ENCODE peak calls at places on chromosome 7, in ten cellular contexts. One of them, this sample, is unnamed.

GRCh38 chr7:16542401-16542800 is 15.8 kb downstream of the LRRC72 start:
- DNase-seq in ascending aorta: no peak
- DNase-seq in foreskin fibroblast: no peak
- DNase-seq in gastrocnemius medialis: no peak
- DNase-seq in heart right ventricle: no peak
- DNase-seq in mucosa of descending colon: no peak
- DNase-seq in AG09309: no peak
- DNase-seq in psoas muscle: no peak
- DNase-seq in epithelial cell of esophagus: no peak
- DNase-seq in cardiac fibroblast: no peak
- DNase-seq in this sample: no peak

GRCh38 chr7:91135703-91136102 is 128.5 kb upstream of the FZD1 start:
- DNase-seq in epithelial cell of esophagus: peak
- DNase-seq in gastrocnemius medialis: no peak
- DNase-seq in AG09309: no peak
- DNase-seq in mucosa of descending colon: no peak
- DNase-seq in psoas muscle: no peak
- DNase-seq in ascending aorta: no peak
- DNase-seq in cardiac fibroblast: no peak
- DNase-seq in heart right ventricle: no peak
- DNase-seq in foreskin fibroblast: no peak
- DNase-seq in this sample: no peak

GRCh38 chr7:46554688-46555422 is 633.8 kb upstream of the IGFBP3 start:
- DNase-seq in heart right ventricle: no peak
- DNase-seq in ascending aorta: no peak
- DNase-seq in gastrocnemius medialis: no peak
- DNase-seq in psoas muscle: no peak
- DNase-seq in mucosa of descending colon: no peak
- DNase-seq in cardiac fibroblast: peak
- DNase-seq in AG09309: no peak
- DNase-seq in epithelial cell of esophagus: peak
- DNase-seq in foreskin fibroblast: peak
- DNase-seq in this sample: no peak

GRCh38 chr7:101077303-101078086 is 7.8 kb upstream of the TRIM56 start:
- DNase-seq in mucosa of descending colon: peak
- DNase-seq in cardiac fibroblast: peak
- DNase-seq in foreskin fibroblast: peak
- DNase-seq in psoas muscle: peak
- DNase-seq in ascending aorta: no peak
- DNase-seq in AG09309: no peak
- DNase-seq in heart right ventricle: peak
- DNase-seq in epithelial cell of esophagus: peak
- DNase-seq in gastrocnemius medialis: peak
- DNase-seq in this sample: no peak

GRCh38 chr7:111132833-111133232 is 41.9 kb downstream of the LRRN3 start:
- DNase-seq in foreskin fibroblast: peak
- DNase-seq in mucosa of descending colon: no peak
- DNase-seq in gastrocnemius medialis: no peak
- DNase-seq in epithelial cell of esophagus: peak
- DNase-seq in heart right ventricle: no peak
- DNase-seq in psoas muscle: no peak
- DNase-seq in AG09309: no peak
- DNase-seq in ascending aorta: no peak
- DNase-seq in cardiac fibroblast: peak
- DNase-seq in this sample: no peak

GRCh38 chr7:114026486-114027089 is 107.8 kb upstream of the PPP1R3A start:
- DNase-seq in ascending aorta: no peak
- DNase-seq in heart right ventricle: no peak
- DNase-seq in epithelial cell of esophagus: peak
- DNase-seq in foreskin fibroblast: peak
- DNase-seq in mucosa of descending colon: peak
- DNase-seq in AG09309: peak
- DNase-seq in gastrocnemius medialis: no peak
- DNase-seq in cardiac fibroblast: peak
- DNase-seq in psoas muscle: no peak
- DNase-seq in this sample: no peak

GRCh38 chr7:143279186-143280098 is 5.3 kb upstream of the TMEM139 start:
- DNase-seq in AG09309: peak
- DNase-seq in gastrocnemius medialis: no peak
- DNase-seq in ascending aorta: no peak
- DNase-seq in mucosa of descending colon: no peak
- DNase-seq in psoas muscle: no peak
- DNase-seq in foreskin fibroblast: peak
- DNase-seq in cardiac fibroblast: peak
- DNase-seq in heart right ventricle: no peak
- DNase-seq in epithelial cell of esophagus: peak
- DNase-seq in this sample: no peak

GRCh38 chr7:65910237-65910636 is 37.4 kb downstream of the VKORC1L1 start:
- DNase-seq in AG09309: no peak
- DNase-seq in heart right ventricle: no peak
- DNase-seq in epithelial cell of esophagus: no peak
- DNase-seq in foreskin fibroblast: no peak
- DNase-seq in ascending aorta: no peak
- DNase-seq in psoas muscle: no peak
- DNase-seq in mucosa of descending colon: no peak
- DNase-seq in cardiac fibroblast: no peak
- DNase-seq in gastrocnemius medialis: no peak
- DNase-seq in this sample: no peak

GRCh38 chr7:22572937-22573336 is 72.9 kb upstream of the STEAP1B start:
- DNase-seq in psoas muscle: no peak
- DNase-seq in ascending aorta: no peak
- DNase-seq in mucosa of descending colon: no peak
- DNase-seq in AG09309: peak
- DNase-seq in cardiac fibroblast: peak
- DNase-seq in gastrocnemius medialis: no peak
- DNase-seq in epithelial cell of esophagus: peak
- DNase-seq in foreskin fibroblast: peak
- DNase-seq in heart right ventricle: no peak
- DNase-seq in this sample: no peak

GRCh38 chr7:107269815-107270214 is 101.0 kb downstream of the HBP1 start:
- DNase-seq in heart right ventricle: no peak
- DNase-seq in gastrocnemius medialis: no peak
- DNase-seq in cardiac fibroblast: no peak
- DNase-seq in epithelial cell of esophagus: no peak
- DNase-seq in mucosa of descending colon: no peak
- DNase-seq in foreskin fibroblast: no peak
- DNase-seq in psoas muscle: no peak
- DNase-seq in ascending aorta: no peak
- DNase-seq in AG09309: no peak
- DNase-seq in this sample: no peak

GRCh38 chr7:127536426-127537152 is 48.8 kb downstream of the GCC1 start:
- DNase-seq in epithelial cell of esophagus: peak
- DNase-seq in gastrocnemius medialis: no peak
- DNase-seq in foreskin fibroblast: peak
- DNase-seq in cardiac fibroblast: no peak
- DNase-seq in AG09309: no peak
- DNase-seq in mucosa of descending colon: no peak
- DNase-seq in heart right ventricle: no peak
- DNase-seq in psoas muscle: no peak
- DNase-seq in ascending aorta: no peak
- DNase-seq in this sample: no peak
- H3K4me3 ChIP-seq in epithelial cell of esophagus: peak
- H3K4me3 ChIP-seq in gastrocnemius medialis: no peak
- H3K4me3 ChIP-seq in foreskin fibroblast: peak
- H3K4me3 ChIP-seq in cardiac fibroblast: no peak
- H3K4me3 ChIP-seq in AG09309: no peak
- H3K4me3 ChIP-seq in mucosa of descending colon: no peak
- H3K4me3 ChIP-seq in heart right ventricle: peak
- H3K4me3 ChIP-seq in psoas muscle: no peak
- H3K4me3 ChIP-seq in ascending aorta: no peak
- H3K4me3 ChIP-seq in this sample: no peak

GRCh38 chr7:70727861-70728260 is 404.1 kb upstream of the GALNT17 start:
- DNase-seq in psoas muscle: no peak
- DNase-seq in foreskin fibroblast: no peak
- DNase-seq in gastrocnemius medialis: no peak
- DNase-seq in AG09309: no peak
- DNase-seq in cardiac fibroblast: no peak
- DNase-seq in mucosa of descending colon: no peak
- DNase-seq in heart right ventricle: no peak
- DNase-seq in epithelial cell of esophagus: no peak
- DNase-seq in ascending aorta: no peak
- DNase-seq in this sample: no peak

GRCh38 chr7:70725448-70725847 is 406.5 kb upstream of the GALNT17 start:
- DNase-seq in cardiac fibroblast: no peak
- DNase-seq in epithelial cell of esophagus: no peak
- DNase-seq in ascending aorta: no peak
- DNase-seq in gastrocnemius medialis: no peak
- DNase-seq in mucosa of descending colon: no peak
- DNase-seq in psoas muscle: no peak
- DNase-seq in heart right ventricle: no peak
- DNase-seq in foreskin fibroblast: no peak
- DNase-seq in AG09309: no peak
- DNase-seq in this sample: no peak

GRCh38 chr7:70726951-70727378 is 405.0 kb upstream of the GALNT17 start:
- DNase-seq in ascending aorta: no peak
- DNase-seq in cardiac fibroblast: no peak
- DNase-seq in foreskin fibroblast: no peak
- DNase-seq in psoas muscle: no peak
- DNase-seq in heart right ventricle: no peak
- DNase-seq in mucosa of descending colon: no peak
- DNase-seq in AG09309: no peak
- DNase-seq in gastrocnemius medialis: no peak
- DNase-seq in epithelial cell of esophagus: no peak
- DNase-seq in this sample: no peak

GRCh38 chr7:70728873-70729552 is 402.9 kb upstream of the GALNT17 start:
- DNase-seq in AG09309: no peak
- DNase-seq in mucosa of descending colon: peak
- DNase-seq in foreskin fibroblast: peak
- DNase-seq in heart right ventricle: no peak
- DNase-seq in gastrocnemius medialis: no peak
- DNase-seq in psoas muscle: no peak
- DNase-seq in epithelial cell of esophagus: peak
- DNase-seq in cardiac fibroblast: peak
- DNase-seq in ascending aorta: no peak
- DNase-seq in this sample: no peak

GRCh38 chr7:70726294-70726693 is 405.6 kb upstream of the GALNT17 start:
- DNase-seq in psoas muscle: no peak
- DNase-seq in mucosa of descending colon: no peak
- DNase-seq in ascending aorta: no peak
- DNase-seq in cardiac fibroblast: no peak
- DNase-seq in gastrocnemius medialis: no peak
- DNase-seq in epithelial cell of esophagus: no peak
- DNase-seq in AG09309: no peak
- DNase-seq in foreskin fibroblast: no peak
- DNase-seq in heart right ventricle: no peak
- DNase-seq in this sample: no peak
- H3K4me3 ChIP-seq in psoas muscle: no peak
- H3K4me3 ChIP-seq in mucosa of descending colon: no peak
- H3K4me3 ChIP-seq in ascending aorta: no peak
- H3K4me3 ChIP-seq in cardiac fibroblast: no peak
- H3K4me3 ChIP-seq in gastrocnemius medialis: no peak
- H3K4me3 ChIP-seq in epithelial cell of esophagus: no peak
- H3K4me3 ChIP-seq in AG09309: no peak
- H3K4me3 ChIP-seq in foreskin fibroblast: no peak
- H3K4me3 ChIP-seq in heart right ventricle: no peak
- H3K4me3 ChIP-seq in this sample: no peak

DNA sequence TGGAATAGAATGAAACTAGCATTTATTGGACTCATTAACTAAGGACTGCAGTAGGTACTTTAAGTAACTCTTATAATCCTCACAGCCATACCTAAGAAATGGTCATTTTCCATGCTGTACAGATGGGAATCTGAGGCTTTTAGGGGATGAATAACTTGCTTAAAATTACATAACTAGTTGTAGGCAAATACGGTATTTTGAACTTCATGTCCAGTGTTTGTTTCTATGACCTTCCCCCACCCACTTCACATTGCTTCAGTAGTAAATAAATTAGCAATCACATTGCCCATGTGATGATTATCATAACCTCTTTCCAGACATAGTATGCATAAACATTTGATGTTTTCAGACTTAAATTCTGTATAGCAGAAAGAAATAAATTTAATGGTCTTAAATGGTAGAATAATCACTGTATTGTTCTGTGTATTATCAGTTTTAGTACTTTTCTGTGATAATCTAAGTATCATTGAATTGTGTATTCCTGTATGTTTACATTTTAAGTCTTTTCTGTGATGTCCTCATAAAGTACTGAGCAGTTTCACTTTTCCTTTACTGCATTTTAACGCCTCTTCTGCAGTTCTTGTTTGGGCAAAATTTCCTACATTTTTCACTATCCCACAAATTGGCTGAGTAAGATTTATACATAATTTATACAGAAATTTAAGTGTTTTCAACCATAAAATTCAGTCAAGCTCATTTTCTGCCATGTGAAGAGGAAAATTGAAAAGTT is 48.3 kb downstream of the ANKIB1 start:
- DNase-seq in epithelial cell of esophagus: no peak
- DNase-seq in heart right ventricle: no peak
- DNase-seq in ascending aorta: no peak
- DNase-seq in cardiac fibroblast: peak
- DNase-seq in gastrocnemius medialis: no peak
- DNase-seq in mucosa of descending colon: no peak
- DNase-seq in AG09309: no peak
- DNase-seq in foreskin fibroblast: no peak
- DNase-seq in psoas muscle: no peak
- DNase-seq in this sample: no peak
- H3K4me3 ChIP-seq in epithelial cell of esophagus: no peak
- H3K4me3 ChIP-seq in heart right ventricle: peak
- H3K4me3 ChIP-seq in ascending aorta: peak
- H3K4me3 ChIP-seq in cardiac fibroblast: peak
- H3K4me3 ChIP-seq in gastrocnemius medialis: peak
- H3K4me3 ChIP-seq in mucosa of descending colon: no peak
- H3K4me3 ChIP-seq in AG09309: no peak
- H3K4me3 ChIP-seq in foreskin fibroblast: no peak
- H3K4me3 ChIP-seq in psoas muscle: peak
- H3K4me3 ChIP-seq in this sample: peak

DNA sequence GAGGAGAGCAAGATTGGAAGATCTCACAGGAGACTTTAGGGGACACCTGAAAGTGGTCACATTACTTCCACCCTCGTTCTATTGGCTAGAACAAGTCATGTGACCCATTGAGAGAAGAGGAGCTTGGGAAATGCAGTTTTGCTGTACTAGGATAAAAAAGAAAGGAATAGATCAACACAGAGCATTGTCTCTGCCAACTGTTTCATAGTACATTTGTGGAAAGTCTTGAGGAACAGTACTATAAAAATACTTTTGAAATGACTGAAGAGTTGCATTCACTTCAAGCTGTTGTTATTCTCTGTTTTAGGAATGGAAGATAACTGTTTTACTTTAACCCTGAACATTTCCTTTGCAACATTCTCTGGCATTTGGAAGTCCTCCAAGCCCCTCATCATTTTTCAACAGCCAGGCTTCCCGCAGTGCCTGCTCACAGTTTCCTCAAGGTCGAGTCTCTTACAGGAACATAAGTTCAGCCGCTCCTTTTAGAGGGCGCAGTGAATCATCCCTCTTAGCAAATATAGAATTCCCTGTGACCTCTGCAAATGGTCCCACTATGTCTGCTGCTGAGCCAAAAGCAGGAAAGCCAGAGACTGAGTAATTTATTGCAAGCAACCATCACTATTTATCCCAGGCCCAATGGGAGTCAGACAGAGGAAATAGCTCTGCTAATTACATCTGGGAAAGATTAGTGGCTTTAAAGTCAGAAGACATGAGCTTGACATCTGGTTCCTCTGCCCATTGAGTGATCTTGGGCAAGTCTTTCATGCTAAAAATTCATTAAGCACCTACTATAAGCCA is 40.7 kb downstream of the MRPL32 start:
- DNase-seq in foreskin fibroblast: peak
- DNase-seq in AG09309: peak
- DNase-seq in heart right ventricle: no peak
- DNase-seq in epithelial cell of esophagus: peak
- DNase-seq in mucosa of descending colon: peak
- DNase-seq in psoas muscle: no peak
- DNase-seq in cardiac fibroblast: peak
- DNase-seq in ascending aorta: no peak
- DNase-seq in gastrocnemius medialis: no peak
- DNase-seq in this sample: peak
- H3K4me3 ChIP-seq in foreskin fibroblast: no peak
- H3K4me3 ChIP-seq in AG09309: no peak
- H3K4me3 ChIP-seq in heart right ventricle: no peak
- H3K4me3 ChIP-seq in epithelial cell of esophagus: no peak
- H3K4me3 ChIP-seq in mucosa of descending colon: no peak
- H3K4me3 ChIP-seq in psoas muscle: no peak
- H3K4me3 ChIP-seq in cardiac fibroblast: no peak
- H3K4me3 ChIP-seq in ascending aorta: no peak
- H3K4me3 ChIP-seq in gastrocnemius medialis: no peak
- H3K4me3 ChIP-seq in this sample: peak